ENCODE peak calls at places on chromosomes 13 and 19, in four cellular contexts. H, F, R and K are unnamed samples.

GRCh38 chr19:13839938-13840750 is 36.8 kb upstream of the NANOS3 start:
- DNase-seq in H (no peak), F (peak), R (no peak), K (peak)

GRCh38 chr13:96779691-96780090 is 214.6 kb downstream of the OXGR1 start:
- DNase-seq in H (no peak), F (no peak), R (no peak), K (no peak)

GRCh38 chr13:113926301-113926761 is 47.5 kb downstream of the C13orf46 start:
- DNase-seq in H (no peak), F (no peak), R (no peak), K (no peak)

GRCh38 chr19:18833849-18834643 is 2.3 kb downstream of the UPF1 start:
- DNase-seq in H (peak), F (no peak), R (no peak), K (no peak)

GRCh38 chr13:113804017-113804702 is 45.1 kb downstream of the TMEM255B start:
- DNase-seq in H (no peak), F (no peak), R (no peak), K (no peak)

GRCh38 chr19:39705578-39706188 is 1.4 kb downstream of the LGALS14 start:
- DNase-seq in H (peak), F (no peak), R (no peak), K (no peak)

GRCh38 chr13:98571955-98572662 is 4.8 kb downstream of the STK24 start:
- DNase-seq in H (no peak), F (no peak), R (no peak), K (no peak)

GRCh38 chr13:33372251-33372919 is 86.8 kb upstream of the STARD13 start:
- DNase-seq in H (no peak), F (no peak), R (no peak), K (no peak)

GRCh38 chr13:71624641-71625040 is 242.4 kb downstream of the DACH1 start:
- DNase-seq in H (no peak), F (no peak), R (no peak), K (no peak)

GRCh38 chr13:114111577-114111976 is 20.8 kb downstream of the RASA3 start:
- DNase-seq in H (no peak), F (no peak), R (no peak), K (no peak)

GRCh38 chr19:37551123-37551993 is 43.2 kb downstream of the ZNF571 start:
- DNase-seq in H (peak), F (peak), R (no peak), K (peak)

GRCh38 chr19:5024282-5024681 is 55.4 kb downstream of the KDM4B start:
- DNase-seq in H (no peak), F (no peak), R (no peak), K (no peak)

GRCh38 chr19:47779524-47780214 is 1.2 kb downstream of the SELENOW start:
- DNase-seq in H (no peak), F (no peak), R (no peak), K (no peak)

GRCh38 chr13:77918391-77919261 is at the start of gene EDNRB:
- DNase-seq in H (no peak), F (peak), R (no peak), K (no peak)

GRCh38 chr19:39150807-39151206 is 25.2 kb downstream of the PAK4 start:
- DNase-seq in H (no peak), F (no peak), R (no peak), K (no peak)

GRCh38 chr19:50328257-50329145 is 676 bp downstream of the KCNC3 start:
- DNase-seq in H (peak), F (peak), R (no peak), K (no peak)

GRCh38 chr13:88464851-88465250 is 793.7 kb downstream of the SLITRK5 start:
- DNase-seq in H (no peak), F (no peak), R (no peak), K (no peak)

GRCh38 chr19:18756896-18757295 is 34.2 kb downstream of the COMP start:
- DNase-seq in H (no peak), F (peak), R (no peak), K (no peak)

GRCh38 chr19:49570997-49571676 is 9.2 kb downstream of the NOSIP start:
- DNase-seq in H (no peak), F (no peak), R (no peak), K (no peak)

GRCh38 chr13:78657699-78658629 is 991 bp downstream of the OBI1 start:
- DNase-seq in H (peak), F (no peak), R (no peak), K (no peak)

GRCh38 chr19:1122972-1123363 is 19.2 kb downstream of the GPX4 start:
- DNase-seq in H (peak), F (peak), R (no peak), K (no peak)

GRCh38 chr19:43651758-43652545 is 12.3 kb upstream of the CADM4 start:
- DNase-seq in H (peak), F (no peak), R (no peak), K (peak)

GRCh38 chr19:15199652-15200574 is 882 bp downstream of the NOTCH3 start:
- DNase-seq in H (no peak), F (peak), R (no peak), K (no peak)

GRCh38 chr19:3966051-3967017 is 4.6 kb downstream of the DAPK3 start:
- DNase-seq in H (no peak), F (no peak), R (no peak), K (no peak)

GRCh38 chr13:51844862-51845573 is at the start of gene TMEM272:
- DNase-seq in H (peak), F (peak), R (no peak), K (peak)

GRCh38 chr13:27919934-27920676 is at the start of gene PDX1:
- DNase-seq in H (no peak), F (peak), R (no peak), K (no peak)

GRCh38 chr19:51250786-51251452 is at the start of gene SIGLECL1:
- DNase-seq in H (no peak), F (peak), R (no peak), K (no peak)

GRCh38 chr19:58518261-58519086 is 1.1 kb downstream of the ZBTB45 start:
- DNase-seq in H (no peak), F (no peak), R (no peak), K (no peak)

GRCh38 chr19:407501-408440 is 1.2 kb downstream of the C2CD4C start:
- DNase-seq in H (peak), F (peak), R (no peak), K (no peak)

GRCh38 chr19:49009828-49010227 is 7.1 kb downstream of the LHB start:
- DNase-seq in H (no peak), F (peak), R (no peak), K (no peak)

GRCh38 chr19:41997851-41998229 is 3.8 kb upstream of the ATP1A3 start:
- DNase-seq in H (peak), F (no peak), R (no peak), K (no peak)

GRCh38 chr19:49422407-49423277 is 599 bp downstream of the PTH2 start:
- DNase-seq in H (peak), F (peak), R (no peak), K (peak)

GRCh38 chr13:39326471-39326870 is 276.5 kb downstream of the LHFPL6 start:
- DNase-seq in H (no peak), F (no peak), R (no peak), K (no peak)